ENCODE peak calls at places on chromosomes 11 and 22, in four cellular contexts. Q is stimulated activated naive B cell treated with anti-CD40 and anti-IgM and Interleukin-4, amounts not matched to agents 10 μg/mL and 1 μg/mL and 100 μg/mL, for 72 hours; Z is neural progenitor cell; Y is KBM-7. T is an unnamed sample.
A peak's percentile ranks its signal among the peaks of the same experiment; 100 is the strongest.

GRCh38 chr22:45878901-45879551 is 97.9 kb downstream of the WNT7B start:
- DNase-seq in Q (no peak), Z (no peak), Y (no peak), T (no peak)

GRCh38 chr11:72364754-72365153 is 69.6 kb downstream of the CLPB start:
- DNase-seq in Q (no peak), Z (no peak), Y (no peak), T (no peak)

GRCh38 chr11:61028135-61028729 is 56.8 kb downstream of the CD6 start:
- DNase-seq in Q (peak; percentile 60), Z (no peak), Y (peak; percentile 78), T (no peak)

GRCh38 chr11:46529086-46529905 is 64.5 kb downstream of the AMBRA1 start:
- DNase-seq in Q (peak; percentile 55), Z (peak; percentile 83), Y (no peak), T (no peak)

GRCh38 chr11:45896392-45897068 is 10.5 kb downstream of the FREY1 start:
- DNase-seq in Q (no peak), Z (peak; percentile 84), Y (no peak), T (no peak)

GRCh38 chr11:84501750-84502149 is 1125.4 kb downstream of the DLG2 start:
- DNase-seq in Q (no peak), Z (no peak), Y (no peak), T (no peak)

GRCh38 chr11:64164392-64165312 is 1.3 kb downstream of the MACROD1 start:
- DNase-seq in Q (no peak), Z (peak; percentile 61), Y (peak; percentile 32), T (no peak)

GRCh38 chr11:65640483-65641207 is 2.7 kb downstream of the SIPA1 start:
- DNase-seq in Q (peak; percentile 54), Z (no peak), Y (peak; percentile 94), T (no peak)

GRCh38 chr11:10351768-10352641 is 47.1 kb downstream of the ADM start:
- DNase-seq in Q (no peak), Z (peak; percentile 94), Y (no peak), T (no peak)

GRCh38 chr11:107009190-107009589 is 9.1 kb downstream of the GUCY1A2 start:
- DNase-seq in Q (no peak), Z (no peak), Y (no peak), T (no peak)

GRCh38 chr11:10818594-10818993 is 9.9 kb upstream of the EIF4G2 start:
- DNase-seq in Q (no peak), Z (no peak), Y (no peak), T (no peak)

GRCh38 chr11:96246718-96247540 is 96.1 kb downstream of the MAML2 start:
- DNase-seq in Q (no peak), Z (no peak), Y (peak; percentile 57), T (no peak)

GRCh38 chr11:46387919-46388618 is 3.5 kb downstream of the CHRM4 start:
- DNase-seq in Q (no peak), Z (no peak), Y (peak; percentile 74), T (no peak)

GRCh38 chr22:37112084-37112728 is 2.7 kb upstream of the TMPRSS6 start:
- DNase-seq in Q (no peak), Z (no peak), Y (no peak), T (no peak)

GRCh38 chr11:13008625-13009475 is at the start of gene RASSF10:
- DNase-seq in Q (peak; percentile 9), Z (peak; percentile 94), Y (no peak), T (no peak)

GRCh38 chr22:47190276-47190956 is 428.0 kb downstream of the TBC1D22A start:
- DNase-seq in Q (no peak), Z (no peak), Y (no peak), T (no peak)

GRCh38 chr11:81004576-81004975 is 1563.7 kb upstream of the TENM4 start:
- DNase-seq in Q (no peak), Z (no peak), Y (no peak), T (no peak)

GRCh38 chr11:74710291-74710938 is 20.8 kb downstream of the CHRDL2 start:
- DNase-seq in Q (no peak), Z (peak; percentile 20), Y (no peak), T (no peak)

GRCh38 chr11:59918494-59918893 is 19.7 kb upstream of the OOSP1 start:
- DNase-seq in Q (no peak), Z (no peak), Y (no peak), T (no peak)

GRCh38 chr11:123532131-123532530 is 102.1 kb downstream of the GRAMD1B start:
- DNase-seq in Q (no peak), Z (no peak), Y (no peak), T (no peak)

GRCh38 chr22:29251981-29252978 is 15.5 kb downstream of the RHBDD3 start:
- DNase-seq in Q (no peak), Z (no peak), Y (no peak), T (no peak)

GRCh38 chr11:76694664-76695063 is 24.1 kb upstream of the LRRC32 start:
- DNase-seq in Q (no peak), Z (no peak), Y (no peak), T (no peak)

GRCh38 chr11:118098996-118099837 is 12.5 kb upstream of the SMIM35 start:
- DNase-seq in Q (no peak), Z (peak; percentile 24), Y (no peak), T (no peak)

GRCh38 chr11:67409261-67409666 is 5.4 kb downstream of the TBC1D10C start:
- DNase-seq in Q (no peak), Z (no peak), Y (peak; percentile 60), T (no peak)

GRCh38 chr11:102829671-102830070 is 13.7 kb downstream of the MMP3 start:
- DNase-seq in Q (no peak), Z (no peak), Y (no peak), T (no peak)

T was measured in LNCaP clone FGC.